ENCODE peak calls at places on chromosomes 7 and 10, in eight cellular contexts. W, K, Y, M, N, Q, B and I are unnamed samples.

GRCh38 chr10:46530249-46531186 is 25.9 kb downstream of the GPRIN2 start:
- DNase-seq in N (peak; percentile 5), Y (no peak), Q (no peak), K (no peak), B (no peak), W (peak; percentile 53), M (peak; percentile 96), I (peak; percentile 97)

GRCh38 chr10:89810908-89811515 is 109.6 kb downstream of the KIF20B start:
- DNase-seq in W (no peak), N (no peak), Q (no peak), M (no peak), B (no peak), K (no peak), Y (no peak), I (no peak)

GRCh38 chr10:12409613-12410012 is 60.3 kb downstream of the CAMK1D start:
- DNase-seq in W (no peak), M (no peak), Q (no peak), K (no peak), Y (no peak), B (no peak), N (no peak), I (no peak)

GRCh38 chr7:151232272-151233110 is at the start of gene CHPF2:
- DNase-seq in B (peak; percentile 82), Q (peak; percentile 80), M (peak; percentile 86), W (peak; percentile 90), K (peak; percentile 81), Y (peak; percentile 86), N (peak; percentile 95), I (peak; percentile 96)

GRCh38 chr7:26549281-26549943 is 257.8 kb downstream of the SNX10 start:
- DNase-seq in N (no peak), Y (no peak), M (peak; percentile 1), K (no peak), Q (no peak), W (no peak), B (no peak), I (no peak)

GRCh38 chr7:131183611-131184119 is 144.0 kb upstream of the MKLN1 start:
- DNase-seq in B (no peak), Q (no peak), Y (no peak), W (no peak), K (no peak), M (no peak), N (peak; percentile 19), I (peak; percentile 29)

GRCh38 chr7:50728184-50728583 is 54.5 kb downstream of the GRB10 start:
- DNase-seq in Q (no peak), B (no peak), Y (no peak), W (peak; percentile 65), K (no peak), N (no peak), M (peak; percentile 73), I (peak; percentile 72)

GRCh38 chr7:145644426-145645154 is 472.0 kb upstream of the CNTNAP2 start:
- DNase-seq in B (no peak), K (no peak), N (no peak), Y (no peak), Q (no peak), M (no peak), W (no peak), I (peak; percentile 3)

GRCh38 chr7:36667007-36667406 is 57.3 kb downstream of the AOAH start:
- DNase-seq in B (no peak), Y (no peak), N (no peak), M (no peak), K (no peak), W (no peak), Q (no peak), I (no peak)

GRCh38 chr10:17062493-17063487 is 66.8 kb downstream of the CUBN start:
- DNase-seq in W (peak; percentile 91), Y (no peak), Q (no peak), K (no peak), M (peak; percentile 81), N (no peak), B (no peak), I (peak; percentile 78)